ENCODE peak calls at places on chromosomes 3 and 15, in eight cellular contexts. J, D, P, G, U, Q, I and Z are unnamed samples.

GRCh38 chr15:51917493-51917892 is 54.1 kb downstream of the LEO1 start:
- DNase-seq in J (no peak), D (peak), P (no peak), G (peak), U (peak), Q (peak), I (peak), Z (no peak)

GRCh38 chr15:78212546-78213424 is 21.6 kb downstream of the ACSBG1 start:
- DNase-seq in J (no peak), D (no peak), P (no peak), G (no peak), U (peak), Q (peak), I (peak), Z (no peak)

GRCh38 chr15:75342221-75342620 is 4.6 kb upstream of the NEIL1 start:
- DNase-seq in J (no peak), D (no peak), P (no peak), G (no peak), U (no peak), Q (no peak), I (no peak), Z (no peak)

GRCh38 chr3:122902326-122902725 is 107.5 kb downstream of the SLC49A4 start:
- DNase-seq in J (no peak), D (no peak), P (no peak), G (peak), U (no peak), Q (no peak), I (no peak), Z (no peak)

GRCh38 chr3:41053220-41053619 is 146.1 kb upstream of the CTNNB1 start:
- DNase-seq in J (no peak), D (no peak), P (no peak), G (peak), U (peak), Q (no peak), I (no peak), Z (no peak)

GRCh38 chr3:123150449-123150954 is 51.2 kb upstream of the SEC22A start:
- DNase-seq in J (no peak), D (no peak), P (no peak), G (peak), U (no peak), Q (no peak), I (no peak), Z (no peak)

GRCh38 chr15:33019354-33019981 is 175.0 kb downstream of the FMN1 start:
- DNase-seq in J (no peak), D (no peak), P (no peak), G (no peak), U (no peak), Q (no peak), I (no peak), Z (no peak)

GRCh38 chr15:52020253-52021085 is 1.4 kb downstream of the MAPK6 start:
- DNase-seq in J (no peak), D (no peak), P (no peak), G (no peak), U (peak), Q (no peak), I (peak), Z (no peak)

GRCh38 chr15:69265347-69265955 is 33.3 kb upstream of the PAQR5 start:
- DNase-seq in J (no peak), D (no peak), P (no peak), G (no peak), U (peak), Q (peak), I (peak), Z (peak)

GRCh38 chr3:149277338-149277813 is 55.7 kb upstream of the CP start:
- DNase-seq in J (no peak), D (no peak), P (no peak), G (no peak), U (peak), Q (peak), I (peak), Z (no peak)

GRCh38 chr3:140842984-140843649 is 98.5 kb upstream of the SLC25A36 start:
- DNase-seq in J (no peak), D (no peak), P (no peak), G (no peak), U (no peak), Q (peak), I (no peak), Z (no peak)

GRCh38 chr15:91946075-91946474 is 92.6 kb downstream of the SLCO3A1 start:
- DNase-seq in J (no peak), D (no peak), P (no peak), G (no peak), U (no peak), Q (no peak), I (no peak), Z (no peak)

GRCh38 chr15:25247418-25248030 is 191.3 kb downstream of the UBE3A start:
- DNase-seq in J (no peak), D (no peak), P (peak), G (peak), U (no peak), Q (no peak), I (no peak), Z (no peak)